ENCODE peak calls at places on chromosomes 3 and 15, in six cellular contexts. E, A, I, V, P and S are unnamed samples.

GRCh38 chr3:110790631-110791030 is 281.0 kb upstream of the NECTIN3 start:
- DNase-seq in E (no peak), A (no peak), I (no peak), V (no peak), P (no peak), S (no peak)

GRCh38 chr3:128215800-128216495 is 62.7 kb downstream of the EEFSEC start:
- DNase-seq in E (no peak), A (no peak), I (no peak), V (no peak), P (no peak), S (no peak)

GRCh38 chr3:188832961-188833615 is 338.7 kb upstream of the TPRG1 start:
- DNase-seq in E (no peak), A (no peak), I (no peak), V (no peak), P (no peak), S (no peak)

GRCh38 chr15:27863000-27863399 is 236.1 kb downstream of the OCA2 start:
- DNase-seq in E (no peak), A (no peak), I (no peak), V (no peak), P (no peak), S (no peak)

GRCh38 chr3:49358884-49359225 is 702 bp upstream of the GPX1 start:
- DNase-seq in E (no peak), A (no peak), I (no peak), V (no peak), P (no peak), S (no peak)

GRCh38 chr3:177071496-177072156 is 125.7 kb downstream of the TBL1XR1 start:
- DNase-seq in E (no peak), A (no peak), I (no peak), V (no peak), P (no peak), S (no peak)

GRCh38 chr3:138801792-138802191 is 32.9 kb downstream of the PIK3CB start:
- DNase-seq in E (no peak), A (no peak), I (no peak), V (no peak), P (no peak), S (no peak)

GRCh38 chr3:90007786-90008499 is 900.5 kb downstream of the EPHA3 start:
- DNase-seq in E (peak), A (no peak), I (no peak), V (no peak), P (peak), S (no peak)

GRCh38 chr3:31772155-31772761 is 208.8 kb downstream of the OSBPL10 start:
- DNase-seq in E (no peak), A (no peak), I (no peak), V (no peak), P (no peak), S (no peak)

GRCh38 chr3:130894873-130895330 is 1.0 kb downstream of the ATP2C1 start:
- DNase-seq in E (no peak), A (no peak), I (no peak), V (no peak), P (no peak), S (no peak)

GRCh38 chr15:42151736-42152135 is 4.7 kb downstream of the PLA2G4F start:
- DNase-seq in E (no peak), A (no peak), I (no peak), V (no peak), P (no peak), S (no peak)

GRCh38 chr3:13135251-13135810 is 62.1 kb upstream of the IQSEC1 start:
- DNase-seq in E (no peak), A (no peak), I (no peak), V (peak), P (no peak), S (no peak)

DNA sequence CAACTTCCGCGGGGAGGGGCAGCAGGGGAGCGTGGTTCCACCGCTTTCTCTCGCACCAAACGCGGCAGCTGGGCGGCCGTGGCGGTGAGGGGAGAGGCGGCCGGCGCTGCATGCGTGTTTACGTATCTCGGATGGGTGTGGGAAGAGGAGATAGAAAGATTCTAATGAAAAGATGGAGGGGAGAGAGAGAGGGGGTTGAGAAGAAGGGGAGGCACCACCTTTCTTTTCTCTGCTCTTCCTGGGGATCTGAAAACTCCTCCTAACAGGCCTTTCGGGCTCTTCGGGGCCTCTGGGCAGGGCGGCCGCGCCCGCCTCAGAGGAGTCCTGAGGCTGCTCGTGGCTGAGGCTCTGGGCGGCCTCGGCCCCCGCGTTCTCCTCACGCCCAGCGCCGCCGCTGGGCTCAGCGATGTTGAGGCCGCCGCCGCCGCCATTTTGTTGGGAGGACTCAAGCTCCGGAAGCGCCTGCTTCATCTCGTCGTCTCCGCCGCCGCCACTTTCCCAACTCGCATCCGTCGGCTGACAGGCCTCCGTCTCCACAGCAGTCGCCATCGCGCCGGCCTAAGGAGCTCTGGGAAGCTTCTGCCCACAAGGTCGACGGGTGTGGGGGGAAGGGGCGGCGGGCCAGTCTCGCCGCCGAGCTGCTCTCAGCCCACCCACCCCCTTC is 475 bp downstream of the TASOR start:
- DNase-seq in E (peak), A (peak), I (peak), V (peak), P (peak), S (peak)
- TF ChIP-seq POLR2A in E (peak), A (no peak), I (peak), V (no peak), P (no peak), S (peak)

DNA sequence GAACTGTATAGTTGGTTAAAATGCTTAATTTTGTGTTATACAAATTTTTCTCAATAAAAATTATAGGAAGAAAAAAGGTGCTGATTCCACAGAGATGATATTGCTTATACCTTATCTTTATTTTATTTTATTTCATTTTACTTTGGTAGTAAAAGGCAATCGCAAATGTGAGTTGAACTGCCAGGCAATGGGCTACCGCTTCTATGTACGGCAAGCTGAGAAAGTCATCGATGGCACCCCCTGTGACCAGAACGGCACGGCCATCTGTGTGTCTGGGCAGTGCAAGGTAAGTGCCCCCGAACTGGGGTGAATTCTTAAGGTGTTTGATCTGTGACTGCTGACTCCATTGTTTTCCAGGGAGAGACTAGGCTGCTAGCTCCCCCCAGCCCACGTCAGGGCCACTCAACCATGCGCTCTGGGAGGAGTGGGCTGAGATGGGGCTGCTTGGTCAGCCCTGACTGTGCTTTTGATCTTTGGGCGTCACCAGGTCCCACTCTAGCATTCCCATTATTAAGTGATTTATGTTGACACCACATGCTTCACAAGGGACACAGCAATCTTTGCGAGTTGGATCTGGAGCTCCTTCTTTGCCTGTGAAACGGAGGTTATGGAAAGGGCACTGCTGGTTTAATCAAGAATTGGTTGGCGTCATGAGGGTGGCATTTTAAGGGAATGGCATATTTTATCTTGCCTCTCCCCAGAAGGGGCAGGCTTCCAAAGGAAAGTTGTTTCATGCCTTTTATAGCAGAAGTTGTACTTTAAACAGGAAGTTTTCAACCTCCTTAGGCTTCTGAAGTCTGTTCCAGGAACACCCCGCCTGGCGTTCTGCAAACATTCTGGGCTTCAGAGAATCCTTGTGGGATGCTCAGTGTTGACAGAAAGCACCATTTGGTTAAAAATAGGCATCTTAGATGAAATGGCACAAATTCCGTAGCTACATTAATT is 296.5 kb downstream of the THSD4 start:
- DNase-seq in E (no peak), A (no peak), I (peak), V (no peak), P (no peak), S (peak)
- TF ChIP-seq CTCF in E (no peak), A (peak), I (peak), V (no peak), P (no peak), S (peak)

GRCh38 chr3:141380987-141381386 is 12.7 kb downstream of the ZBTB38 start:
- DNase-seq in E (no peak), A (no peak), I (no peak), V (no peak), P (no peak), S (no peak)

GRCh38 chr3:141380279-141380678 is 12.0 kb downstream of the ZBTB38 start:
- DNase-seq in E (no peak), A (no peak), I (no peak), V (no peak), P (no peak), S (no peak)

GRCh38 chr3:141378556-141378955 is 10.3 kb downstream of the ZBTB38 start:
- DNase-seq in E (no peak), A (no peak), I (no peak), V (no peak), P (no peak), S (no peak)

GRCh38 chr3:141377377-141377776 is 9.1 kb downstream of the ZBTB38 start:
- DNase-seq in E (no peak), A (no peak), I (no peak), V (no peak), P (no peak), S (no peak)

GRCh38 chr3:141379250-141379872 is 11.1 kb downstream of the ZBTB38 start:
- DNase-seq in E (no peak), A (no peak), I (no peak), V (no peak), P (no peak), S (no peak)
- TF ChIP-seq POLR2A in E (no peak), A (no peak), I (no peak), V (no peak), P (no peak), S (no peak)

DNA sequence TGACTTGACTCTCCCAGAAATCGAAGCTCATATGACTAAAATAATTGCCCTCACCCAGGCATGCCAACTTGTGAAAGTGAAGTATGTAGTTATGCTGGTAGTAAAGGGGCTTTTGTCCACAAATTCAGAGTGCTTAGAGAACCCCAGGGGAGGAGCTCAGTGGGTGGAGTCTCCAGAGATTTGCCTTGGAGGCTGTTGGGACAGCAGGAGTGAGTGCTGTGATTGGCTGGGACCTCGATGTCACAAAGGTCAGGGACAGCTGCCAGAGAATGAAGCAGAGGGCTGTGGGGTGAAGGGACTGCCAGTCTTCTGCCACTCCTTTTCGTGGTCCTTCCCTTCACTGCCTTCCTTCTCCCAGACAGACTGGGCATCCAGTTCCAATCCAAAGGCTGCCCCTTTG is 49.8 kb downstream of the ZNF445 start:
- DNase-seq in E (no peak), A (no peak), I (no peak), V (no peak), P (no peak), S (no peak)
- TF ChIP-seq CTCF in E (no peak), A (no peak), I (no peak), V (no peak), P (no peak), S (no peak)